ENCODE peak calls at places on chromosomes 16 and 17, in five cellular contexts. D, O, U, C and Z are unnamed samples. For H3K9me3, the result is how much of the 10 kb centered on the place peaks cover.

GRCh38 chr16:1427473-1428461 is 3.1 kb upstream of the PERCC1 start:
- DNase-seq in D (no peak), O (no peak), U (no peak), C (no peak), Z (no peak)

GRCh38 chr16:57141822-57142631 is 43.8 kb downstream of the PSME3IP1 start:
- DNase-seq in D (no peak), O (no peak), U (no peak), C (no peak), Z (no peak)

GRCh38 chr17:50482516-50482915 is 3.9 kb downstream of the RSAD1 start:
- DNase-seq in D (peak), O (peak), U (peak), C (peak), Z (peak)

GRCh38 chr17:36877774-36878173 is 59.5 kb upstream of the LHX1 start:
- DNase-seq in D (no peak), O (no peak), U (no peak), C (peak), Z (no peak)

GRCh38 chr17:42325026-42325425 is 36.7 kb downstream of the STAT5A start:
- DNase-seq in D (no peak), O (no peak), U (peak), C (no peak), Z (no peak)

GRCh38 chr17:61694095-61694494 is 103.1 kb upstream of the NACA2 start:
- DNase-seq in D (no peak), O (no peak), U (no peak), C (no peak), Z (no peak)

GRCh38 chr16:22844426-22844825 is 30.5 kb downstream of the HS3ST2 start:
- DNase-seq in D (no peak), O (no peak), U (no peak), C (peak), Z (no peak)

GRCh38 chr17:164536-165235 is 16.8 kb downstream of the DOC2B start:
- DNase-seq in D (no peak), O (peak), U (no peak), C (peak), Z (peak)

GRCh38 chr17:44258811-44259351 is 9.1 kb downstream of the SLC4A1 start:
- DNase-seq in D (no peak), O (no peak), U (no peak), C (no peak), Z (no peak)

GRCh38 chr16:50209548-50210265 is 56.6 kb downstream of the TENT4B start:
- DNase-seq in D (no peak), O (no peak), U (no peak), C (peak), Z (no peak)

GRCh38 chr16:67873435-67874146 is 739 bp downstream of the EDC4 start:
- DNase-seq in D (no peak), O (no peak), U (no peak), C (no peak), Z (no peak)

GRCh38 chr17:40480501-40481003 is 20.9 kb downstream of the TNS4 start:
- DNase-seq in D (peak), O (no peak), U (peak), C (peak), Z (no peak)

GRCh38 chr17:1073241-1073962 is 76.5 kb downstream of the TIMM22 start:
- DNase-seq in D (no peak), O (no peak), U (no peak), C (peak), Z (peak)

GRCh38 chr16:3094289-3095027 is 4.6 kb downstream of the ZSCAN10 start:
- DNase-seq in D (no peak), O (no peak), U (no peak), C (peak), Z (no peak)

GRCh38 chr17:61338000-61338864 is 61.4 kb upstream of the TBX2 start:
- DNase-seq in D (peak), O (no peak), U (no peak), C (no peak), Z (no peak)

GRCh38 chr17:5545051-5545987 is 39.0 kb downstream of the NLRP1 start:
- DNase-seq in D (no peak), O (no peak), U (no peak), C (no peak), Z (no peak)

GRCh38 chr17:17328251-17328650 is 25.1 kb downstream of the NT5M start:
- DNase-seq in D (no peak), O (no peak), U (no peak), C (peak), Z (no peak)

GRCh38 chr16:1530883-1531637 is 2.4 kb upstream of the TMEM204 start:
- DNase-seq in D (peak), O (peak), U (peak), C (no peak), Z (no peak)

GRCh38 chr16:83851473-83851872 is 43.7 kb downstream of the HSBP1 start:
- DNase-seq in D (no peak), O (no peak), U (no peak), C (no peak), Z (no peak)

GRCh38 chr17:51079049-51079448 is 41.6 kb downstream of the SPAG9 start:
- DNase-seq in D (no peak), O (no peak), U (no peak), C (no peak), Z (no peak)

GRCh38 chr17:62644487-62645173 is 17.2 kb downstream of the MRC2 start:
- DNase-seq in D (no peak), O (no peak), U (no peak), C (peak), Z (no peak)

GRCh38 chr17:7842950-7843535 is 9.0 kb downstream of the KDM6B start:
- DNase-seq in D (peak), O (peak), U (peak), C (peak), Z (peak)

GRCh38 chr16:82671743-82672142 is 45.0 kb downstream of the CDH13 start:
- DNase-seq in D (no peak), O (no peak), U (no peak), C (no peak), Z (no peak)

GRCh38 chr17:68396795-68397536 is 60.3 kb downstream of the WIPI1 start:
- DNase-seq in D (no peak), O (no peak), U (no peak), C (peak), Z (no peak)

GRCh38 chr17:68401288-68401687 is 56.0 kb downstream of the WIPI1 start:
- DNase-seq in D (no peak), O (no peak), U (no peak), C (peak), Z (no peak)

GRCh38 chr17:68400404-68400735 is 56.9 kb downstream of the WIPI1 start:
- DNase-seq in D (no peak), O (no peak), U (no peak), C (peak), Z (no peak)

GRCh38 chr17:68399638-68400403 is 57.5 kb downstream of the WIPI1 start:
- DNase-seq in D (no peak), O (no peak), U (no peak), C (peak), Z (no peak)

DNA sequence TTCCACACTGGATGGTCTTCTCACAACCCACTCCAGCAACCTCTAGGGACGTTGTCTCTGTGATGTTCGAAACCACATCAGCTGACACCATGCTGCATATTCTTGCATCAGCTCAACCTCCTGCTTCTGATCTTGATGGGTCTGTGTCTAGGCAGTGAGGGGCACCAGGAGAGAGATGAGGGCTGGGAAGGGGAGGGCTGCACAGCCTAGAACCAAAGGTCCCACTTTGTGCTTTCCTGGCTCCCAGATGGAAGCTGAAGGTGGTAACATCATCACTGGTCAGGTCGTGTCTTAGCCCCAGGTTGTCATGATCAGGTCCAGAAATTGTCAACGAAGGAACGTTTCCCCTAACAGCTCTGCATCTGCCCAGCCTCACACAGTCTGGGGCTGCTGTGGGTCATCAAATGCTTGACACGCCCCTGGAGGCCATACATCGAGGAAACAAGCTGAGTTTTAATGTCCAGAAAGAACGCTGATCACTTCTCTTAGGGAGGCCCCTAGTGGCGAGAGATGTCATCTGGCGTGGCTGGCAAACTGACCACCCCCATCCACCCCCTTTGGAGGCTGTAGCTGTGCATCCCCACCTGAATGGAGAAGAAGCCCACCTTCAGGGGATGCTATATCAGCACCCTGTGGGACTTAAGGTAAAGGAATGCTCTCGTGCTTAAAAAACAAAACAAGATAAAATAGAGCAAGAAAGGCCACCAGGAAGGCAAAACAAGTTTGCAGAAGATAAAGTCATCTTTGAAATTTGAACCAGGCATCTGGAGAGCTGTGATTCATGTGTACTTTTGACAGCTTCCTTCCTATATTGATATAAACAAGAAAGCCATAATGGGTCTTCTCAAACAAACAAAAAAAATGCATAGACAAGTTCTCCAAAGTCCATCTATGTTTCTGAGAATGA is 58.3 kb downstream of the WIPI1 start:
- DNase-seq in D (peak), O (peak), U (peak), C (peak), Z (no peak)
- H3K27ac ChIP-seq in D (peak), O (peak), U (no peak), C (no peak), Z (no peak)

GRCh38 chr16:15041260-15042011 is 14.4 kb downstream of the NTAN1 start:
- DNase-seq in D (peak), O (peak), U (peak), C (peak), Z (no peak)
- TF ChIP-seq CTCF in D (no peak), O (peak), U (no peak), C (peak), Z (no peak)

GRCh38 chr16:35298460-35299243 is 1839.2 kb downstream of the TP53TG3F start:
- DNase-seq in D (no peak), O (no peak), U (peak), C (no peak), Z (no peak)

GRCh38 chr16:35296962-35297653 is 1837.7 kb downstream of the TP53TG3F start:
- DNase-seq in D (no peak), O (no peak), U (no peak), C (no peak), Z (no peak)

GRCh38 chr16:35295856-35296255 is 1836.4 kb downstream of the TP53TG3F start:
- DNase-seq in D (no peak), O (no peak), U (no peak), C (no peak), Z (no peak)
- H3K9me3 ChIP-seq in D (under half), O (under half), U (under half), C (half or more), Z (under half)

DNA sequence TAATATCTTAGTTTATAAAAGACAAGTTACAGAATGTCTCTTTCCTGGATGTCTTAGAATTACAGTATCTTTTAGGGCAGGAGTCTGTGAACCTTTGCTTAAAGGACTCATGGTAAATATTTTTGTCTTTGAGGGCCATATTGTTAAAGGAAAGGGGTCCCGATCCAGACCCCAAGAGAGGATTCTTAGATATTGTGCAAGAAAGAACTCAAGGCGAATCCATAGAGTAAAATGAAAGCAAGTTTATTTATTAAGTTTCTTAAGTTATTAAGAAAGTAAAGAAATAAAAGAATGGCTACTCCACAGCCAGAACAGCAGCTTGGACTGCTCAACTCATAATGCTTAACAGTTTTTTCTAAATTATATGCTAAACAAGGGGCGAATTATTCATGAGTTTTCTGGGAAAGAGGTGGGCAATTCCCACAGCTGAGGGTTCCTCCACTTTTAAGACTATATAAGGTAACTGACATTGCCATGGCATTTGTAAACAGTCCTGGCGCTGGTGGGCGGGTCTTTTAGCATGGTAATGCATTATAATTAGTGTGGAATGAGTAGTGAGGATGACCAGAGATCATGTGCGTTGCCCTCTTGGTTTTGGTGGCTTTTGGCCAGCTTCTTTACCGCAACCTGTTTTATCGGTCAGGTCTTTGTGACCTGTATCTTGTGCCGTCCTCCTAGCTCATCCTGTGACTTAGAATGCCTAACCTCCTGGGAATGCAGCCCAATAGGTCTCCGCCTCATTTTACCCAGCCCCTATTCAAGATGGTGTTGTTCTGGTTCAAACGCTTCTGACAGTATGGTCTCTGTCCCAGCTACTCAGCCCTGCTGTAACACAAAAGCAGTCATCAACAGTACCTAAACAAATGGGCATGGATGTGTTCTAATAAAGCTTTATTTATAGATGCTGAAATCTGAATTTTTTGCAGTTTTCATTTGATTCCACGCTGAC is 53.2 kb downstream of the BMERB1 start:
- DNase-seq in D (no peak), O (no peak), U (no peak), C (no peak), Z (no peak)
- H3K27ac ChIP-seq in D (no peak), O (no peak), U (no peak), C (no peak), Z (no peak)

DNA sequence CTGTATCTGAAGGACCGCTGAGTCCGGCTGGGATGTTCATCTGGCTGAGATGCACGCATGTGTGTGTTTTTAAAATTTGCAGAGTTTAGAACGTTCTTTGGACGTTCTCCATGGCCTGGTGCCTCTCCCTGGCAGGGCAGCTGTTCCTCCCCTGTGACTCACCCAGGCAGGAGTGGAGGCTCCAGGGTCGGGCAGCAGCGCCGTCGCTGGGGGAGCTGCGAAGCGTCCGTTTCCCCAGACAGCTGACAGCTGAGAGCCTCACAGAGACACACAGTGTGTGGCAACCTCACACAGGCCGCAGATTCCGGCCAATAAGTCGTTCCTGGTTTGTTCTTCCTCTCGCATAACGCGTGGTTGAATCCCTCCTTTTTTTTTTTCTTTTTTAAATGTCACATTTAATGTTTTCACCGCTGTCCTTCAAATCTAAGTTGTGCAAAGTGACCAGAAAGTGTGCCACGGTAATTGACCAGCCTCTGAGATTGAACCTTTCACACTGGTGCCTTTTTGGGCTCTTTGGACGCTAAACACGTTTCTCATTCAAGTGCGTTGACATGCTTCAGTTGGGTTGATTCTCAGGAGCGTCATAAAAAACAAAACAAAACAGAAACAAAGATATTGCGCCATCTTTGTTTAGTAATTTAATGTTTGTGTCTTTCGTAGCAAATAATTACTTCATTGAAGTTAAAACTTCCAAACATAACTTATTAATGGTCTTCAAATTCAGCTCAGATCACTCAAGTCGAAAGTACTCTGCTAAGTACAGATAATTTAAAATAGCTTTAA is 80.4 kb downstream of the OR1D5 start:
- DNase-seq in D (peak), O (peak), U (peak), C (no peak), Z (peak)
- TF ChIP-seq CTCF in D (no peak), O (peak), U (no peak), C (no peak), Z (no peak)

DNA sequence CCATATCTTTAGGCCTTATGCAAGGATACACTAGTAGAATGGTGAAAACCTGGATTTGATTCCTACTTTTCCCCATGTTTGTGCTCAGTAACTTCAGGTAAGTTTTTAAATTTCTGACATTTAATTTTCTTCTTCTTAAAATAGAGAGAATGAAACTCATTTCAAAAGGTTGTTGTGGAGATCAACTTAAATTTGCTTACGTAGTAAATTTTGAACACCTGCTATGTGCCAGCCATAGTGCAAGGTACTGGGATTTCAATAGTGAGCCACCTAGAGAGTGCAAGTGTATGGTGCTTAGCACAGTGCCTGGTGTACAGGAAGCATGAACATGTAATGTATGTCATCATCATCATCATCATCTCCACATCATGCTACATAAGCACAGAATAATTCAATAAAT is 73.6 kb upstream of the SMIM36 start:
- DNase-seq in D (no peak), O (no peak), U (no peak), C (no peak), Z (no peak)
- H3K9me3 ChIP-seq in D (under half), O (under half), U (under half), C (under half), Z (under half)

DNA sequence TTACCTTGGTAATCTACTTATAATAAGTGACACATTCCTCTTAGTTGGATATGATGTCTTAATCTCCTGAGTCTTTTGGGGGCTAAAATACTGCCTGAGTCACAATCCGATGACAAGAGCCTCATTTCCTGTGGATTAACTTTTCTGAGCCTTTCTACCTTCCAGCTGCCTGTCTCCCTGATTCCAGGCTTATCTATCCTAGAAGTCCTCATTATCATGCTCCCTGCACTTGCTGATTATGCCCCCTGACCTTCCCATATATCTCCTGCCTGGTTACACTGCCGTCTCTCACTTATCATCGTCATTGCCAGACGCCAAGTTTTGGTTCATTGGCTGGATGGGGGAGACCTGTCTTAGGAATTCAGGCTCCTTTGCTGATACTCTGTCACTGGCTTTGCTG is 727.4 kb upstream of the CA10 start:
- DNase-seq in D (no peak), O (no peak), U (no peak), C (peak), Z (no peak)
- H3K27ac ChIP-seq in D (no peak), O (no peak), U (no peak), C (no peak), Z (no peak)